ENCODE peak calls at places on chromosomes 5 and 9, in four cellular contexts. C is EH, O is nucleus accumbens, I is Calu3. J is an unnamed sample.

GRCh38 chr5:579211-579610 is 32.9 kb upstream of the CEP72 start:
- DNase-seq in C (no peak), I (no peak), O (no peak), J (no peak)

GRCh38 chr9:68802525-68803015 is 97.5 kb downstream of the PIP5K1B start:
- DNase-seq in C (no peak), O (no peak), I (no peak), J (no peak)

GRCh38 chr5:43486353-43486752 is 2.7 kb upstream of the TMEM267 start:
- DNase-seq in I (no peak), C (no peak), O (no peak), J (no peak)

GRCh38 chr9:134844821-134845220 is 35.8 kb upstream of the FCN2 start:
- DNase-seq in O (no peak), I (no peak), C (no peak), J (no peak)

GRCh38 chr5:8906303-8906967 is 639.4 kb downstream of the SEMA5A start:
- DNase-seq in I (peak), O (no peak), C (peak), J (no peak)

GRCh38 chr9:19788614-19789271 is at the start of gene SLC24A2:
- DNase-seq in C (no peak), O (peak), I (no peak), J (peak)

GRCh38 chr5:98209418-98209817 is 564.0 kb upstream of the RGMB start:
- DNase-seq in O (no peak), C (no peak), I (no peak), J (no peak)

GRCh38 chr9:17613723-17614122 is 34.9 kb downstream of the SH3GL2 start:
- DNase-seq in O (peak), I (no peak), C (peak), J (no peak)

GRCh38 chr5:24367211-24367610 is 277.6 kb downstream of the CDH10 start:
- DNase-seq in I (no peak), O (no peak), C (no peak), J (no peak)

GRCh38 chr9:124040935-124041816 is 29.6 kb downstream of the LHX2 start:
- DNase-seq in I (peak), C (peak), O (peak), J (no peak)

GRCh38 chr9:81604306-81605153 is 84.8 kb downstream of the TLE1 start:
- DNase-seq in I (no peak), O (no peak), C (no peak), J (no peak)

GRCh38 chr9:134912126-134912840 is 5.4 kb downstream of the FCN1 start:
- DNase-seq in I (no peak), O (no peak), C (no peak), J (peak)

GRCh38 chr9:104286187-104286586 is 192.1 kb downstream of the SMC2 start:
- DNase-seq in O (no peak), C (no peak), I (no peak), J (no peak)

GRCh38 chr9:93595461-93595860 is 19.1 kb downstream of the PHF2 start:
- DNase-seq in C (no peak), O (no peak), I (no peak), J (no peak)

GRCh38 chr5:100667021-100667671 is 132.0 kb downstream of the FAM174A start:
- DNase-seq in O (no peak), C (no peak), I (no peak), J (no peak)

GRCh38 chr9:77819672-77820071 is 171.6 kb upstream of the GNA14 start:
- DNase-seq in I (no peak), O (no peak), C (peak), J (no peak)

GRCh38 chr9:124698265-124698664 is 72.8 kb downstream of the NR6A1 start:
- DNase-seq in O (no peak), I (no peak), C (peak), J (no peak)

GRCh38 chr5:55650391-55650790 is 61.7 kb downstream of the SLC38A9 start:
- DNase-seq in C (peak), O (no peak), I (no peak), J (no peak)

GRCh38 chr5:90529234-90529938 is at the start of gene LYSMD3:
- DNase-seq in O (peak), I (peak), C (peak), J (peak)

GRCh38 chr5:179599100-179599499 is 24.4 kb downstream of the HNRNPH1 start:
- DNase-seq in O (no peak), I (no peak), C (no peak), J (no peak)

GRCh38 chr9:112858625-112859147 is 32.0 kb downstream of the SLC46A2 start:
- DNase-seq in C (no peak), O (peak), I (no peak), J (no peak)

GRCh38 chr5:106656821-106657220 is 1013.9 kb downstream of the EFNA5 start:
- DNase-seq in I (no peak), O (no peak), C (no peak), J (no peak)

J was measured in dorsolateral prefrontal cortex.